ENCODE peak calls at places on chromosomes 1 and 21, in nine cellular contexts. H, F, N, E, U, T, Q, J and V are unnamed samples.

GRCh38 chr1:226738421-226738994 is 574 bp downstream of the ITPKB start:
- DNase-seq in Q (peak; percentile 44), F (peak; percentile 80), U (peak; percentile 33), H (peak; percentile 25), J (no peak), T (peak; percentile 64), E (peak; percentile 89), N (peak; percentile 43), V (peak; percentile 23)

GRCh38 chr1:53256744-53257453 is 18.6 kb upstream of the MAGOH start:
- DNase-seq in Q (no peak), T (no peak), U (no peak), F (no peak), J (no peak), N (no peak), H (no peak), E (no peak), V (no peak)

GRCh38 chr1:30525631-30525979 is 197.8 kb downstream of the MATN1 start:
- DNase-seq in J (no peak), H (no peak), T (no peak), F (no peak), E (no peak), U (no peak), Q (no peak), N (no peak), V (no peak)

GRCh38 chr1:231954751-231955150 is 328.2 kb downstream of the DISC1 start:
- DNase-seq in U (no peak), E (no peak), H (no peak), Q (no peak), F (no peak), J (no peak), T (no peak), N (no peak), V (no peak)

GRCh38 chr1:186214816-186215215 is 160.2 kb downstream of the TPR start:
- DNase-seq in E (no peak), T (no peak), Q (no peak), U (no peak), H (no peak), F (no peak), J (no peak), N (no peak), V (no peak)

GRCh38 chr21:43609501-43610340 is 49.6 kb downstream of the HSF2BP start:
- DNase-seq in J (peak; percentile 77), N (no peak), Q (peak; percentile 88), E (no peak), U (no peak), H (peak; percentile 82), F (peak; percentile 80), T (no peak), V (peak; percentile 69)

GRCh38 chr1:115874929-115875328 is 34.0 kb upstream of the NHLH2 start:
- DNase-seq in E (no peak), F (no peak), Q (no peak), U (no peak), N (no peak), H (peak; percentile 89), J (no peak), T (no peak), V (peak; percentile 68)

GRCh38 chr21:15732290-15732995 is 2.7 kb downstream of the USP25 start:
- DNase-seq in J (peak; percentile 36), H (peak; percentile 56), F (no peak), Q (peak; percentile 65), N (no peak), U (no peak), T (peak; percentile 81), E (no peak), V (peak; percentile 47)

GRCh38 chr1:200411406-200412257 is 1.8 kb upstream of the ZNF281 start:
- DNase-seq in U (no peak), E (no peak), F (no peak), H (no peak), T (no peak), N (no peak), J (no peak), Q (no peak), V (no peak)

GRCh38 chr1:226697151-226697575 is 41.9 kb downstream of the ITPKB start:
- DNase-seq in F (no peak), J (no peak), Q (peak; percentile 85), T (peak; percentile 48), E (no peak), N (no peak), H (peak; percentile 83), U (no peak), V (peak; percentile 88)

GRCh38 chr1:219702551-219703215 is 89.8 kb upstream of the ZC3H11B start:
- DNase-seq in E (no peak), N (no peak), J (no peak), T (no peak), U (no peak), H (no peak), Q (peak; percentile 6), F (no peak), V (no peak)

GRCh38 chr1:19597463-19598309 is 46.4 kb upstream of the NBL1 start:
- DNase-seq in U (no peak), Q (peak; percentile 52), N (no peak), F (no peak), J (peak; percentile 63), T (peak; percentile 66), H (peak; percentile 60), E (no peak), V (peak; percentile 57)

GRCh38 chr1:206633708-206634121 is 1.6 kb upstream of the DYRK3 start:
- DNase-seq in E (no peak), U (no peak), F (no peak), Q (peak; percentile 94), N (no peak), J (no peak), H (peak; percentile 98), T (no peak), V (peak; percentile 99)

GRCh38 chr1:147078606-147079399 is 93.5 kb downstream of the PRKAB2 start:
- DNase-seq in H (no peak), F (peak; percentile 57), E (no peak), N (no peak), U (no peak), T (no peak), Q (no peak), J (no peak), V (no peak)

GRCh38 chr1:147080013-147080661 is 92.1 kb downstream of the PRKAB2 start:
- DNase-seq in H (no peak), N (no peak), F (peak; percentile 53), J (no peak), E (no peak), U (no peak), T (no peak), Q (no peak), V (no peak)

GRCh38 chr1:147077936-147078605 is 94.2 kb downstream of the PRKAB2 start:
- DNase-seq in J (no peak), N (no peak), E (peak; percentile 59), H (no peak), F (peak; percentile 70), Q (no peak), T (no peak), U (no peak), V (no peak)

GRCh38 chr1:147079400-147080012 is 92.8 kb downstream of the PRKAB2 start:
- DNase-seq in Q (no peak), J (no peak), T (no peak), H (no peak), F (peak; percentile 62), U (no peak), N (no peak), E (no peak), V (no peak)

GRCh38 chr1:147080671-147081394 is 91.4 kb downstream of the PRKAB2 start:
- DNase-seq in U (no peak), Q (no peak), F (peak; percentile 45), H (no peak), J (no peak), E (no peak), T (no peak), N (no peak), V (no peak)
- TF ChIP-seq CTCF in U (no peak), Q (no peak), F (no peak), H (no peak), J (no peak), E (no peak), T (peak; percentile 5), N (no peak), V (no peak)

DNA sequence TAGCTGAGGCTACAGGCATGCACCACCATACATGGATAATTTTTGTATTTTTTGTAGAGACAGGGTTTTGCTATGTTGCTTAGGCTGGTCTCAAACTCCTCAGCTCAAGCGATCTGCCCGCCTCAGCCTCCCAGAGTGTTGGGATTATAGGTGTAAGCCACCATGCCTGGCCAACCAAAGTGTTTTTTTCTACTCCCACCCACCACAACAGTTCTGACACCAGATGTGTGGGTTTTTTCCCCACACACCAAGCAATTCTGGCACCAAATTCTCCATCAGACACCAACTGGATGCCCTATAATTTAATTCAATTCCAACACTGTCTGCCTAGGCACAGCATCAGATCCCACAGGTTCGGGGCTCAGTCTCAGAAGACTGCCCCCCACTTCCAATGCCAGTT is 20.6 kb upstream of the KLHDC8A start:
- DNase-seq in J (no peak), F (no peak), N (no peak), E (no peak), T (no peak), U (no peak), H (no peak), Q (no peak), V (no peak)
- H3K4me3 ChIP-seq in J (no peak overlapping the region), F (no peak overlapping the region), N (no peak overlapping the region), E (no peak overlapping the region), T (no peak overlapping the region), U (no peak overlapping the region), H (no peak overlapping the region), Q (no peak overlapping the region), V (no peak overlapping the region)

DNA sequence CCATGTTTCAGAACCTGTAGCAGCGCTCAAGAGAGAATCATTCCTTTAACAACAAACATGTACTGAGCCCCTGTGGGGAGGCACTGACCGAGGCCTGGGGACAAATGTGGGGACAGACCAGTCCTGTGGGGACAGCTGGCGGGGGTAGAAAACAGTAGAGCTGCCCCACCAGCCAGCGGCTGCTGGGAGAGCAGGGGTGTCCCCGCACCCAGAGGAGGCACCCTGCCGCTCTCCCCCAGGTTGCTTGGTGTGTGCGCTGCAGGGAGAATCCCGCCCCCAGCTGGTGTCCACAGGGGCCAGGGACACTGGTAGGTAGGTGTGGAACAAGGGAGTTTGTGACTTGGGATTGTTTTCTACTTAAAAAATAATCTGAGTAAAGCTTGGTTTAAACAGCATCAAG is 62.1 kb downstream of the ADARB1 start:
- DNase-seq in N (no peak), U (no peak), F (no peak), T (no peak), Q (no peak), H (no peak), E (no peak), J (no peak), V (no peak)
- TF ChIP-seq CTCF in N (no peak), U (no peak), F (no peak), T (no peak), Q (no peak), H (no peak), E (no peak), J (no peak), V (no peak)

GRCh38 chr1:56255516-56256181 is 323.7 kb downstream of the PLPP3 start:
- DNase-seq in J (peak; percentile 39), Q (peak; percentile 96), E (no peak), T (no peak), U (peak; percentile 60), F (peak; percentile 74), H (peak; percentile 85), N (peak; percentile 66), V (peak; percentile 98)

GRCh38 chr1:56263908-56264307 is 315.5 kb downstream of the PLPP3 start:
- DNase-seq in T (no peak), Q (no peak), U (no peak), N (no peak), E (no peak), H (no peak), F (no peak), J (no peak), V (no peak)

DNA sequence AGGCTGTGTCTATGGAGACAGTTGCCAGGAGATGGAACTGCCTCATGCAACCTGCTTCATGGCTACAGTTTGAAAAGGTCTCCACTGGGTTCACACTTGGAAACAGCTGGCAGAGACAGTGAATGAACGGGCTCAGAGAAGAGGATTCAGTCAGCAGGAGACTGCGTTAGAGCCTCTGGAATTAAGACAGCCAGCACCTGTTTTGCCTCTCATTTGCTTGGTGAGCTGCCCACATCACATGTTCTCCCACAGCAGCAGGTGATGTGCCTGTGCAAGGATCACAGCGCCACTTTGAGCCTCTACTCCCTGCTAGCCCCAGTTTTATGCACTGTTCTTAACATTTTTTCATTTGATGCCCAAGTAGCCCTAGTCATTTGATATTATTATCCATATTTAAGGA is 321.0 kb downstream of the PLPP3 start:
- DNase-seq in E (no peak), T (no peak), J (no peak), U (no peak), Q (no peak), F (no peak), H (no peak), N (no peak), V (no peak)
- H3K4me3 ChIP-seq in E (no peak overlapping the region), T (no peak overlapping the region), J (no peak overlapping the region), U (no peak overlapping the region), Q (no peak overlapping the region), F (no peak overlapping the region), H (no peak overlapping the region), N (no peak overlapping the region), V (no peak overlapping the region)